ENCODE peak calls at places on chromosomes 16 and 17, in six cellular contexts. B is HCT116, N is lower leg skin, G is esophagus squamous epithelium, V is HepG2, L is ovary. Q is an unnamed sample.

GRCh38 chr16:51651061-51651466 is 500.0 kb upstream of the SALL1 start:
- DNase-seq in G (no peak), L (no peak), V (no peak), N (no peak), B (no peak), Q (no peak)

GRCh38 chr16:72464597-72465368 is 292.8 kb upstream of the PMFBP1 start:
- DNase-seq in L (no peak), G (no peak), B (no peak), V (no peak), N (no peak), Q (no peak)

GRCh38 chr16:28189237-28189636 is 22.5 kb downstream of the XPO6 start:
- DNase-seq in N (no peak), B (no peak), L (no peak), G (no peak), V (no peak), Q (peak; percentile 33)

GRCh38 chr17:56629450-56630187 is 36.1 kb downstream of the NOG start:
- DNase-seq in G (no peak), V (peak; percentile 10), L (no peak), B (peak; percentile 31), N (no peak), Q (peak; percentile 61)

GRCh38 chr17:35817196-35817595 is 7.9 kb downstream of the TAF15 start:
- DNase-seq in N (no peak), V (no peak), G (no peak), L (no peak), B (no peak), Q (no peak)

GRCh38 chr16:89955001-89955685 is 6.6 kb downstream of the DEF8 start:
- DNase-seq in N (no peak), L (no peak), V (no peak), B (no peak), G (no peak), Q (no peak)

GRCh38 chr17:18319604-18320256 is 4.6 kb downstream of the SMCR8 start:
- DNase-seq in N (no peak), G (no peak), L (no peak), B (no peak), V (peak; percentile 37), Q (no peak)

GRCh38 chr17:66715745-66716156 is 119.2 kb upstream of the CACNG5 start:
- DNase-seq in L (no peak), B (peak; percentile 64), V (peak; percentile 69), G (no peak), N (peak; percentile 3), Q (peak; percentile 80)

GRCh38 chr17:56185491-56185890 is 32.2 kb downstream of the ANKFN1 start:
- DNase-seq in G (no peak), L (no peak), B (no peak), V (no peak), N (no peak), Q (no peak)

GRCh38 chr17:73286863-73287296 is 24.9 kb downstream of the CDC42EP4 start:
- DNase-seq in G (no peak), V (no peak), N (no peak), B (no peak), L (peak; percentile 43), Q (no peak)

GRCh38 chr17:78716814-78717393 is 65.2 kb downstream of the CYTH1 start:
- DNase-seq in N (peak; percentile 92), V (no peak), G (no peak), B (no peak), L (peak; percentile 48), Q (peak; percentile 39)

GRCh38 chr16:19625039-19625438 is 69.5 kb downstream of the VPS35L start:
- DNase-seq in B (no peak), N (no peak), G (no peak), V (no peak), L (no peak), Q (no peak)

GRCh38 chr16:79411357-79411756 is 189.2 kb downstream of the MAF start:
- DNase-seq in N (no peak), V (no peak), G (no peak), L (no peak), B (no peak), Q (no peak)

GRCh38 chr17:77025781-77026180 is 115.0 kb upstream of the SEC14L1 start:
- DNase-seq in B (no peak), V (no peak), G (no peak), L (no peak), N (no peak), Q (no peak)

GRCh38 chr17:72976971-72977767 is 115.3 kb downstream of the SLC39A11 start:
- DNase-seq in B (peak; percentile 82), N (no peak), L (peak; percentile 26), V (no peak), G (no peak), Q (peak; percentile 76)

GRCh38 chr17:66805567-66805966 is 29.4 kb upstream of the CACNG5 start:
- DNase-seq in N (no peak), B (no peak), G (no peak), L (no peak), V (no peak), Q (no peak)

GRCh38 chr16:154223-155030 is 2.0 kb downstream of the HBZ start:
- DNase-seq in L (no peak), G (no peak), B (no peak), V (no peak), N (no peak), Q (no peak)

GRCh38 chr17:7856840-7857723 is at the start of gene NAA38:
- DNase-seq in N (peak; percentile 99), L (peak; percentile 98), G (peak; percentile 90), B (peak; percentile 99), V (peak; percentile 99), Q (peak; percentile 89)
- TF ChIP-seq POLR2A in N (no peak), L (peak; percentile 29), G (no peak), B (peak; percentile 12), V (peak; percentile 57), Q (peak; percentile 70)

GRCh38 chr16:10390867-10391266 is 5.0 kb downstream of the ATF7IP2 start:
- DNase-seq in V (peak; percentile 69), G (no peak), B (no peak), L (no peak), N (no peak), Q (no peak)
- TF ChIP-seq POLR2A in V (no peak), G (no peak), B (no peak), L (no peak), N (no peak), Q (no peak)

GRCh38 chr17:75266315-75267145 is 4.5 kb downstream of the MIF4GD start:
- DNase-seq in V (no peak), L (no peak), N (no peak), B (no peak), G (no peak), Q (no peak)
- TF ChIP-seq POLR2A in V (no peak), L (no peak), N (no peak), B (no peak), G (no peak), Q (no peak)

DNA sequence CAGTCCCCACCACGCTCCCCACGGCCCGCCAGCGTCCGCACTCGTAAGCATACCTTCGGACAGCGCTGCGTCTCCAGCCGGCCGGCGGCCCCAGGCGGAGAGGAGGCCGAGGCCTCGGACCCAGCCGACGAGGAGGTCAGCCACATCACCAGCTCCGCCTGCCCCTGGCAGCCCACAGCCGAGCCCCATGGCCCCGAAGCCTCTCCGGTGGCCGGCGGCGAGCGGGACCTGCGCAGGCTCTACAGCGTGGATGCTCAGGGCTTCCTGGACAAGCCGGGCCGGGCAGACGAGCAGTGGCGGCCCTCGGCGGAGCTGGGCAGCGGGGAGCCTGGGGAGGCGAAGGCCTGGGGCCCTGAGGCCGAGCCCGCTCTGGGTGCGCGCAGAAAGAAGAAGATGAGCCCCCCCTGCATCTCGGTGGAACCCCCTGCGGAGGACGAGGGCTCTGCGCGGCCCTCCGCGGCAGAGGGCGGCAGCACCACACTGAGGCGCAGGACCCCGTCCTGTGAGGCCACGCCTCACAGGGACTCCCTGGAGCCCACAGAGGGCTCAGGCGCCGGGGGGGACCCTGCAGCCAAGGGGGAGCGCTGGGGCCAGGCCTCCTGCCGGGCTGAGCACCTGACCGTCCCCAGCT is 4.9 kb downstream of the TPSG1 start:
- DNase-seq in N (no peak), G (no peak), V (no peak), B (no peak), L (no peak), Q (no peak)
- TF ChIP-seq POLR2A in N (no peak), G (no peak), V (no peak), B (no peak), L (no peak), Q (no peak)

DNA sequence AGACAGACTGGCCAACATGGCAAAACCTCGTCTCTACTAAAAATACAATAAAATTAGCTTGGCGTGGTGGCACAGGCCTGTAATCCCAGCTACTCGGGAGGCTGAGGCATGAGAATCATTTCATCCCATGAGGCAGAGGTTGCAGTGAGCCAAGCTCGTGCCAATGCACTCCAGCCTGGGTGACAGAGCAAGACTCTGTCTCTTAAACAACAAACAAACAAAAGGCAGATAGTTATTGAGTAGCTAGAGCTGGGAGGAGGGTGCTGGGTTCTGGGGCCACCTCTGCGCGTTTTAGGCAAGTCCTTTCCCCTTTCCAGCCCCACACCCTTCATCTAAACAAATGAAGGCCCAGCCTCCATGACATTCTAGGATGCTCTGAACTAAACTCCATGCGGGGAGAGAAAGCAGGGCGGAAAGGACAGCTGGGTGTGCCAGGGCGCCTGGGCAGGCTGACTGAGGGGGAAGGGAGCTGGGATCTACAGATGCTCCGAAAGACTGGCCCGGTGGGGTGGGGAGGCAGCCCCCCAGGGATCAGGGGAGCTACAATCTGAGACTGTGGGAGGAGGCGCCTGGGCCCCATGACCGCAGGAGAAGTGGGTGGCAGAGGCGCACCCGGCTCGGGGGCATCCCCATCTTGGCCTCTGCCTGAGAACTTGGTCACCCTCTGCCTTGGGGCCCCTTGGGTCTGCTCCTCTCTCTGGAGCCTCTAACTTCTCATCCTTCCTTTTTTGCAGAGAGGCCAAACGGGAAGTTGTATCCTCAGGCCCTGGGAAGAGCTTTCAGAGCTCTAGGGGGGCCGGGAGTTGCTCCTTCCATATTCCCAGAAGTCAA is 904 bp downstream of the ITGAL start:
- DNase-seq in B (no peak), V (no peak), L (no peak), G (no peak), N (no peak), Q (no peak)
- TF ChIP-seq POLR2A in B (no peak), V (no peak), L (no peak), G (no peak), N (no peak), Q (no peak)

GRCh38 chr16:82972520-82972919 is 345.8 kb downstream of the CDH13 start:
- DNase-seq in V (no peak), G (no peak), N (no peak), L (no peak), B (no peak), Q (no peak)
- TF ChIP-seq POLR2A in V (no peak), G (no peak), N (no peak), L (no peak), B (no peak), Q (no peak)

DNA sequence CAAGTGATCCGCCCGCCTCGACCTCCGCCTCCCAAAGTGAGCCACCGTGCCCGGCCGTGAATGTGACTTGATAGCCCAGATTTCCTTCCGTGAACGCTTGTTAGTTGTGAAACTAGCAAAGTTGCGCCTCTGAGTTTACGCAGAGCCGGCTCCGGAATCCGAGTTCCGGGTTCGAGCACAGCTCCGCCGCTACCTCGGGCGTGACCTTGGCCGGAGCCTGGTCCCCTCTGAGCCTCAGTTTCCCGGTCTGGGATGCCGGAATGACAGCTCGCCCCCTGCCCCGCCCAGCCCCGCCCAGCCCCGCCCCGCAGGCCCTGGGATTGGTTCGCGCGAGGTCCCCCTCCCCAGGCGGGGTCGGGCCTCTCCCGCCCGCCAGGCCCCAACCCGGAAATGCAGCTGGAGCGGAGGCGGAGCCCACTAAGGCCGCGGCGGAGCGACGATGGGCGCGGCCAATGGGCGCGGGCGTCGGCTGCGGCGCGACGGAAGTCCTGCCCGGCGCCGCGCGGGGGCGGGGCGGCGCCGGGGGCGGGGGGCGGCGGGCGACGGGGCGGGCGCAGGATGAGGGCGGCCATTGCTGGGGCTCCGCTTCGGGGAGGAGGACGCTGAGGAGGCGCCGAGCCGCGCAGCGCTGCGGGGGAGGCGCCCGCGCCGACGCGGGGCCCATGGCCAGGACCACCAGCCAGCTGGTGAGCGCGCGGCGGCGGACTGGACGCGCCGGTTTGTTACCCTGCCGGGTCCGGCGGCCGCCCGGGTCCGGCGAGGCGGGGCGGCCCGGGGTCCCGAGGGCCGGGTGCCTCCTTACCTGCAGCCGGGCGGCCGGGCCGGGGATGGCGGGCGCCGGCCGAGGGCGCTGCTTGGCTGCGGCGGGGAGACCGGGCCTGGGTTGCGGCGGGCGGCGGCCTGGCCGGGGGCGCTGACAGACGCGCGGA is at the start of gene PDPK1:
- DNase-seq in L (peak; percentile 94), G (no peak), V (peak; percentile 85), B (peak; percentile 84), N (peak; percentile 98), Q (peak; percentile 81)
- TF ChIP-seq POLR2A in L (peak; percentile 27), G (no peak), V (peak; percentile 73), B (no peak), N (no peak), Q (peak; percentile 67)

Q was measured in H54.